ENCODE peak calls at places on chromosomes 7 and 10, in nine cellular contexts. T is thoracic aorta; O is OCI-LY7; B is neural progenitor cell; A is ovary; C is adrenal gland; K is pancreas; E is hepatocyte; U is CD8-positive, alpha-beta memory T cell. W is an unnamed sample. For H3K4me1, the result is how much of the 10 kb centered on the place peaks cover.

GRCh38 chr7:129184979-129185670 is 3.3 kb upstream of the SMO start:
- DNase-seq in T (no peak), O (no peak), A (no peak), B (no peak), K (no peak), C (no peak), U (no peak), E (no peak), W (peak)

GRCh38 chr10:112961609-112962008 is 11.6 kb downstream of the TCF7L2 start:
- DNase-seq in E (no peak), T (no peak), K (no peak), B (no peak), C (no peak), U (no peak), O (no peak), A (no peak), W (no peak)

GRCh38 chr7:99109108-99110051 is 34.5 kb downstream of the SMURF1 start:
- DNase-seq in O (no peak), K (no peak), U (no peak), E (no peak), T (no peak), A (no peak), B (no peak), C (no peak), W (no peak)

GRCh38 chr7:155251831-155252230 is 45.8 kb upstream of the INSIG1 start:
- DNase-seq in C (no peak), U (no peak), B (no peak), A (no peak), K (no peak), O (no peak), T (no peak), E (no peak), W (no peak)

GRCh38 chr10:110680473-110681020 is 36.4 kb downstream of the RBM20 start:
- DNase-seq in E (no peak), U (no peak), T (no peak), C (no peak), O (no peak), K (no peak), B (no peak), A (no peak), W (peak)

GRCh38 chr10:61784354-61785131 is 117.0 kb upstream of the ARID5B start:
- DNase-seq in K (no peak), T (no peak), O (no peak), B (no peak), C (no peak), U (no peak), A (no peak), E (no peak), W (no peak)

GRCh38 chr7:16428672-16429071 is 7.3 kb upstream of the CRPPA start:
- DNase-seq in B (no peak), C (no peak), O (no peak), K (no peak), E (no peak), A (no peak), T (no peak), U (no peak), W (no peak)

GRCh38 chr10:103765981-103766380 is 89.4 kb downstream of the SH3PXD2A start:
- DNase-seq in A (no peak), T (no peak), B (no peak), E (no peak), C (peak), U (peak), O (peak), K (peak), W (no peak)

GRCh38 chr7:95229301-95229700 is 95.0 kb downstream of the PON1 start:
- DNase-seq in O (no peak), E (no peak), T (no peak), U (no peak), A (no peak), K (no peak), C (no peak), B (no peak), W (no peak)

GRCh38 chr7:87316846-87317545 is 28.5 kb upstream of the CROT start:
- DNase-seq in A (no peak), U (no peak), E (no peak), T (no peak), B (peak), O (no peak), K (no peak), C (no peak), W (peak)

GRCh38 chr10:133258066-133258817 is 18.4 kb downstream of the ADAM8 start:
- DNase-seq in E (no peak), K (peak), T (no peak), C (no peak), O (peak), U (peak), A (peak), B (no peak), W (no peak)

GRCh38 chr7:142006577-142006976 is 10.9 kb downstream of the MGAM start:
- DNase-seq in U (no peak), E (no peak), T (no peak), K (no peak), O (no peak), C (no peak), A (no peak), B (no peak), W (no peak)

GRCh38 chr7:94643771-94644545 is 12.0 kb downstream of the SGCE start:
- DNase-seq in E (no peak), B (no peak), C (no peak), K (no peak), U (no peak), O (no peak), T (no peak), A (no peak), W (no peak)

GRCh38 chr7:112572669-112573301 is 92.0 kb downstream of the LSMEM1 start:
- DNase-seq in C (no peak), E (peak), U (no peak), O (peak), B (no peak), T (no peak), A (no peak), K (peak), W (no peak)

GRCh38 chr7:112571852-112572607 is 91.2 kb downstream of the LSMEM1 start:
- DNase-seq in O (peak), A (no peak), E (no peak), T (no peak), K (no peak), U (no peak), B (peak), C (no peak), W (no peak)

GRCh38 chr7:112579388-112579787 is 98.6 kb downstream of the LSMEM1 start:
- DNase-seq in C (no peak), U (no peak), E (no peak), K (no peak), T (no peak), A (no peak), O (no peak), B (no peak), W (no peak)

GRCh38 chr7:112575864-112576263 is 95.1 kb downstream of the LSMEM1 start:
- DNase-seq in U (no peak), A (no peak), K (no peak), C (no peak), B (no peak), E (no peak), T (no peak), O (no peak), W (no peak)

DNA sequence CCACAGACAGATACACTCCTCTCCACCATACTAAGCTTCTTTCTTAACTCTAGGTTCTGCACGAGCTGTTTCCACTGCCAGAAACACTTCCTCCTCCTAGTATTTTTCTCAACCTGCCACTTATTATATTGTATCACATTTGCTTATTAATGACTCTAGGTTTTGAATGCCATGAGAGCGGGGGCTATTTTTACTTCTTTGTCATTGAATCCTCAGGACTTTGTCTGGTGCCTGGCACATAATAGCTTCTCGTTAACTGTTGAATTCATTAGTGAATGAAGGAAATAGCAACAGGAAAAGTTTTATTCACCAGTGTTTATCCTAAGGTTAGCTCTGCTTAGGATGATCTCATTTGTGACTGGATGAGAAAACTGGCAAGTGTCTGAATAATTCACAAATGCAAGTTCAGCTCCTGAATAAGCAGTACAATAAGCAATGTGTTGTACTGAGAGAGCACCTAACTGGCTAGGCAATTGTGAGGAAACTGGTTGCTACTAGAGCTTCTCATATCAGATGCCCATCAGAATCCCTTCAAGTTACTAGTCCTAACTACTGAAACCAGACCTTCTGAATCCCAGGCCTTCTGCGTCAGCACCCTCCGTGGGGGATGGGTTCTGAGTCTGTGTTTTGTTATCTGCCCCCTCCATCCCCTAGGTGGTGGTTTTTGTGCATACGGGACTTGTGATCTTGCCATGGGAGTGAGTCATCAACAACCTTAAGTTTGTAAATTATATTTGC is 92.7 kb downstream of the LSMEM1 start:
- DNase-seq in C (no peak), T (no peak), U (no peak), E (no peak), B (no peak), O (peak), A (no peak), K (no peak), W (no peak)
- H3K27ac ChIP-seq in C (no peak), T (no peak), U (no peak), E (peak), B (no peak), O (peak), A (no peak), K (no peak), W (no peak)

GRCh38 chr7:66183700-66184099 is 21.4 kb upstream of the TPST1 start:
- DNase-seq in O (no peak), U (no peak), B (no peak), K (no peak), A (no peak), T (no peak), C (peak), E (peak), W (peak)
- H3K4me1 ChIP-seq in O (under half), U (under half), B (under half), K (under half), A (under half), T (under half), C (under half), E (under half), W (under half)

GRCh38 chr10:131874991-131875451 is 25.8 kb upstream of the PPP2R2D start:
- DNase-seq in O (peak), K (peak), B (peak), U (peak), C (peak), T (no peak), A (peak), E (peak), W (peak)

GRCh38 chr10:131871673-131872005 is 29.2 kb upstream of the PPP2R2D start:
- DNase-seq in E (no peak), A (no peak), K (no peak), B (no peak), T (no peak), C (no peak), O (no peak), U (peak), W (no peak)

GRCh38 chr10:131870831-131871672 is 29.8 kb upstream of the PPP2R2D start:
- DNase-seq in K (no peak), O (no peak), T (no peak), A (no peak), E (peak), B (no peak), U (no peak), C (no peak), W (no peak)

GRCh38 chr10:131872011-131872836 is 28.6 kb upstream of the PPP2R2D start:
- DNase-seq in K (no peak), U (peak), A (no peak), O (no peak), T (no peak), E (no peak), B (no peak), C (no peak), W (no peak)

DNA sequence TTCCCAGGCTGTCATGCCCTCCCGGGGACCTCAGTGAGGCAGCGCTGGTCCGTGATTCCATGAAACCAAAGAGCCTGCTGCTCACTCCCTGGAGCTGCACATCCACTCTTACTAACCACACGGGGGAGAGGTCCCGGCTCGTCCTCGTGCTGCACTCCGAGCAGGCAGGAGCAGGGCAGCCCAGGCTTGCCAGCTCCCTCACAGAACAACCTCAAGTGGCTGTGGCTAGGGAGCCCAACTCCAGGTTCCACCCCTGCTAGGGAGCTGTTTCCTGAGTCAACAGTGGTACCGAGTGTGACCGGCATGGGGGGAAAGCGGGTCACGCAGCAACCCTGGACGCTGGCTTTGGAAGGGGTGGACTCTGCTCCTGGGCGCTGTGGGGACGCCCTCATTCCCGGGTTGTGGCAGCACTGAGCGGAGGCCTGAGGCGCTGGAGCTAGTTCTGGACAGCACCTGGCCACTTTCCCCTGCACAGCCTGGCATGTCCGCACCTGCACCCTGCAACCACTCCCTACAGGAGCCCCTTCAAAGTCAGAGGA is 27.9 kb upstream of the PPP2R2D start:
- DNase-seq in B (no peak), A (no peak), K (no peak), U (peak), O (no peak), C (no peak), E (no peak), T (no peak), W (no peak)
- H3K27ac ChIP-seq in B (no peak), A (no peak), K (no peak), U (no peak), O (no peak), C (no peak), E (no peak), T (no peak), W (no peak)

GRCh38 chr10:72065439-72066025 is 22.8 kb downstream of the SPOCK2 start:
- DNase-seq in U (no peak), B (no peak), C (peak), K (no peak), E (no peak), A (no peak), T (no peak), O (no peak), W (peak)

GRCh38 chr10:72068126-72068765 is 20.1 kb downstream of the SPOCK2 start:
- DNase-seq in B (no peak), A (no peak), C (no peak), K (no peak), E (no peak), T (no peak), O (no peak), U (no peak), W (no peak)

GRCh38 chr10:72067463-72068125 is 20.8 kb downstream of the SPOCK2 start:
- DNase-seq in O (no peak), A (no peak), T (no peak), K (no peak), E (no peak), C (no peak), U (no peak), B (no peak), W (no peak)

GRCh38 chr10:72068901-72069446 is 19.4 kb downstream of the SPOCK2 start:
- DNase-seq in C (peak), K (no peak), A (peak), O (no peak), T (no peak), E (no peak), U (no peak), B (no peak), W (no peak)

DNA sequence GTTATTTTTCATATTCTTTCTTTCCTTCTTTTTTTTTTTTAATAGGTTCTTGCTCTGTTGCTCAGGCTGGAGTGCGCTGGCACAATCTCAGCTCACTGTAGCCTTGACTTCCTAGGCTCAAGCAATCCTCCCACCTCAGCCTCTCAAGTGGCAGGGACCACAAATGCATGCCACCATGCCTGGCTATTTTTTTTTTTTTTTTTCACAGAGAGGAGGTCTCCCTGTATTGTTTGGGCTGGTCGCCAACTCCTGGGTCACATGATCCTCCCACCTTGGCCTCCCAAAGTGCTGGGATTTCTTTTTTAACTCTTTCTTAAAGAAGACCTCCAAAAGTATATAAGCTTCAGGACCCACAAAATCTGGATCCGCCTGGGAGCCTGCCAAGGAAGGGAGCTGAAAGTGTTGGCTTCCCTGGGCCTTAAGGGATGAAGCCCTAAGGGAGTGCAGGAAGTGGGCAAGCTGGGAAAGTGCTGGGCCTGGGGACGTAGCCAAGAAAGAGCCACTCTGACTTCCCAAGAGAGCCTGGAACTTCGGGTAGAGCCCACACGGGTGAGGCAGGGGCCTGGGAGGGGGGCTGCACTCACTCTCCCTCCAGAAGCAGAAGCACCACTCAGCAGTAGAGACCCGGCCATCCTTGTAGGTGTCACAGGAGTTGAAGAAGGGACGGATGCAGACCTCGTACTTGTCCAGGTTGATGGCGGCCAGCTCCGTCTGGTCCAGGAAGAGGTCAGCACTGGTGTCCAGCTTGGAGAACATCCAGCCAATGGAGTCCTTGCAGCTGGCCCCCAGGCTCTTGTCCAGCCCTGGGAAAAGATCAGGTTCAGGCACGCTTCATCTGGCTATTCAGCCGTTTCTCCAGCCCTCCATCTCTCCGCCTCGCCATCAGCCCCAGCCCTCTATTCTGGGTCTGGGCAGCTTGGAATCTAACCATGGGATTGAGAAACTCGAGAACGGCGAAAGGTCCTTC is 21.8 kb downstream of the SPOCK2 start:
- DNase-seq in O (no peak), K (no peak), B (no peak), C (no peak), E (no peak), A (peak), U (no peak), T (no peak), W (peak)
- H3K4me1 ChIP-seq in O (under half), K (under half), B (under half), C (under half), E (under half), A (under half), U (under half), T (under half), W (under half)

DNA sequence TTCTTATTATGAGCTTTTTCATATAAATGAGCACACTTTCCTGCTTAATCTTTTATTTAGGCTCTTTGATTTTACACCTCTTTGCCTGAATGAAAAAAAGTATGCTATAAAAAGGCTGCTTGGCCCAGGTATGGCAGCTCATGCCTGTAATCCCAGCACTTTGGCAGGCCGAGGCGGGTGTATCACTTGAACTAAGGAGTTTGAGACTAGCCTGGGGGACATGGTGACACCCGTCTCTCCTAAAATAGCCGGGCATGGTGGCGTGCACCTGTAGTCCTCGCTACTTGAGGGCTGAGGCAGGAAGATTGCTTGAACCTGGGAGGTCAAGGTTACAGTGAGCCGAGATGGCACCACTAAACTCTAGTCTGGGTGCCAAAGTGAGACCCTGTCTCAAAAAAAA is 72.9 kb downstream of the DOCK4 start:
- DNase-seq in C (no peak), K (no peak), O (no peak), U (no peak), A (no peak), B (no peak), T (no peak), E (no peak), W (no peak)
- H3K27ac ChIP-seq in C (no peak), K (no peak), O (no peak), U (no peak), A (no peak), B (no peak), T (no peak), E (no peak), W (no peak)

GRCh38 chr10:59303018-59303417 is 59.3 kb downstream of the FAM13C start:
- DNase-seq in E (no peak), A (no peak), C (no peak), K (no peak), U (no peak), O (no peak), B (no peak), T (no peak), W (no peak)

GRCh38 chr10:59301067-59301674 is 61.2 kb downstream of the FAM13C start:
- DNase-seq in B (no peak), O (no peak), U (no peak), E (no peak), K (no peak), T (no peak), A (no peak), C (no peak), W (no peak)

GRCh38 chr10:59299933-59300332 is 62.4 kb downstream of the FAM13C start:
- DNase-seq in K (no peak), C (no peak), O (no peak), U (no peak), B (no peak), T (no peak), A (no peak), E (no peak), W (no peak)

GRCh38 chr10:59300386-59300785 is 62.0 kb downstream of the FAM13C start:
- DNase-seq in E (no peak), U (no peak), C (no peak), T (no peak), K (no peak), O (no peak), B (no peak), A (no peak), W (no peak)

GRCh38 chr10:59304521-59305097 is 57.7 kb downstream of the FAM13C start:
- DNase-seq in O (no peak), K (no peak), E (no peak), U (no peak), B (no peak), T (no peak), A (no peak), C (no peak), W (no peak)
- H3K4me1 ChIP-seq in O (under half), K (under half), E (under half), U (under half), B (under half), T (under half), A (under half), C (under half), W (under half)